ENCODE peak calls at places on chromosomes 11 and 22, in ten cellular contexts. T is left ventricle myocardium inferior, H is sigmoid colon, D is gastrocnemius medialis, L is BE2C, S is suprapubic skin, K is heart left ventricle, N is lower lobe of right lung, W is A549, J is GM12878. F is an unnamed sample. For H3K4me1, the result is how much of the 10 kb centered on the place peaks cover.

GRCh38 chr11:128898580-128899344 is 7.6 kb downstream of the KCNJ5 start:
- DNase-seq in T (no peak), H (peak), D (no peak), L (no peak), S (no peak), K (no peak), N (peak), W (no peak), J (no peak), F (no peak)

GRCh38 chr22:21753374-21754111 is 17.9 kb upstream of the YPEL1 start:
- DNase-seq in T (no peak), H (no peak), D (peak), L (no peak), S (no peak), K (no peak), N (no peak), W (no peak), J (no peak), F (no peak)

GRCh38 chr22:23383491-23384450 is 196.3 kb downstream of the IGLL1 start:
- DNase-seq in T (no peak), H (no peak), D (no peak), L (peak), S (no peak), K (no peak), N (no peak), W (no peak), J (no peak), F (no peak)

GRCh38 chr11:64089493-64089892 is 53.8 kb downstream of the FLRT1 start:
- DNase-seq in T (no peak), H (no peak), D (no peak), L (no peak), S (no peak), K (no peak), N (peak), W (no peak), J (no peak), F (peak)

GRCh38 chr11:15705886-15706285 is 591.2 kb downstream of the INSC start:
- DNase-seq in T (no peak), H (no peak), D (no peak), L (no peak), S (no peak), K (no peak), N (no peak), W (no peak), J (no peak), F (no peak)

GRCh38 chr11:77725433-77725832 is 87.8 kb upstream of the CLNS1A start:
- DNase-seq in T (no peak), H (no peak), D (no peak), L (no peak), S (no peak), K (no peak), N (no peak), W (no peak), J (peak), F (no peak)

GRCh38 chr11:118537409-118537980 is 6.5 kb downstream of the TMEM25 start:
- DNase-seq in T (no peak), H (no peak), D (no peak), L (no peak), S (no peak), K (no peak), N (no peak), W (no peak), J (no peak), F (no peak)

GRCh38 chr11:70128435-70128906 is 50.4 kb downstream of the ANO1 start:
- DNase-seq in T (no peak), H (no peak), D (no peak), L (no peak), S (no peak), K (no peak), N (no peak), W (peak), J (no peak), F (no peak)

GRCh38 chr11:28461846-28462245 is 353.7 kb downstream of the METTL15 start:
- DNase-seq in T (no peak), H (no peak), D (no peak), L (no peak), S (no peak), K (no peak), N (no peak), W (peak), J (no peak), F (no peak)

GRCh38 chr11:120659076-120659475 is 147.5 kb downstream of the GRIK4 start:
- DNase-seq in T (no peak), H (no peak), D (no peak), L (no peak), S (no peak), K (no peak), N (no peak), W (no peak), J (no peak), F (no peak)

GRCh38 chr11:82225930-82226329 is 507.7 kb downstream of the FAM181B start:
- DNase-seq in T (no peak), H (no peak), D (no peak), L (no peak), S (no peak), K (no peak), N (no peak), W (no peak), J (no peak), F (no peak)

GRCh38 chr22:50302041-50302541 is 5.4 kb downstream of the PLXNB2 start:
- DNase-seq in T (no peak), H (no peak), D (no peak), L (no peak), S (no peak), K (no peak), N (peak), W (no peak), J (no peak), F (peak)

GRCh38 chr22:50303848-50304527 is 3.5 kb downstream of the PLXNB2 start:
- DNase-seq in T (no peak), H (peak), D (no peak), L (peak), S (no peak), K (no peak), N (peak), W (peak), J (no peak), F (peak)

GRCh38 chr22:50301581-50301991 is 5.9 kb downstream of the PLXNB2 start:
- DNase-seq in T (no peak), H (no peak), D (no peak), L (peak), S (no peak), K (no peak), N (no peak), W (no peak), J (no peak), F (no peak)

GRCh38 chr22:50303515-50303847 is 4.0 kb downstream of the PLXNB2 start:
- DNase-seq in T (no peak), H (no peak), D (no peak), L (no peak), S (no peak), K (no peak), N (no peak), W (no peak), J (no peak), F (no peak)

DNA sequence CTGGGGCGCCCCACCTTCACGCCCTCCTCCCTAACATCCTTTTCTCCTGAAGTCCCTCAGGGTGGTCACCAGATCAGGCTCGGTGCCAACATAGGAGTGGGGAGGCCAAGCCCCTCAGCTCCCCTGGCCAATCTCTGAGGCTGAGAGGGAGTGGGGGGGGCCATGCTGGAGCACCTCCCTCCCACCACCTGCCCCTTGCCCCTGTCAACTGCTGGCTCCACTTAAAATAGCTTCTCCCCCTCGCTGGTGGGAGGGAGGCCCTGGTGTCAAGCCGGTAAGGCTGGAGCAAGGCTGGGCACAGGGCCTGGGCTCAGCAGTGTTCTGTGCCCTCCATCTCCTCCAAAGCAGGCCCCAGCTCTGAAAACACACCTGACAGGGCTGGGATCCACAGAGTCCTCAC is 4.9 kb downstream of the PLXNB2 start:
- DNase-seq in T (no peak), H (no peak), D (no peak), L (no peak), S (no peak), K (no peak), N (no peak), W (no peak), J (no peak), F (peak)
- H3K4me1 ChIP-seq in T (half or more), H (under half), D (under half), L (under half), S (half or more), K (half or more), N (half or more), W (half or more), J (under half), F (half or more)

GRCh38 chr11:16876840-16877239 is 137.4 kb downstream of the PLEKHA7 start:
- DNase-seq in T (no peak), H (no peak), D (no peak), L (no peak), S (no peak), K (no peak), N (no peak), W (no peak), J (no peak), F (no peak)

GRCh38 chr11:16873289-16873688 is 134.8 kb downstream of the C11orf58 start:
- DNase-seq in T (no peak), H (no peak), D (no peak), L (no peak), S (no peak), K (no peak), N (no peak), W (no peak), J (no peak), F (no peak)

GRCh38 chr11:16879690-16880089 is 134.5 kb downstream of the PLEKHA7 start:
- DNase-seq in T (no peak), H (no peak), D (no peak), L (no peak), S (no peak), K (no peak), N (no peak), W (no peak), J (no peak), F (no peak)

GRCh38 chr11:16874275-16874975 is 136.0 kb downstream of the C11orf58 start:
- DNase-seq in T (no peak), H (no peak), D (no peak), L (no peak), S (no peak), K (no peak), N (no peak), W (no peak), J (no peak), F (no peak)

GRCh38 chr11:16876053-16876752 is 137.8 kb downstream of the C11orf58 start:
- DNase-seq in T (no peak), H (no peak), D (no peak), L (no peak), S (no peak), K (no peak), N (no peak), W (no peak), J (no peak), F (no peak)
- H3K4me3 ChIP-seq in T (no peak), H (no peak), D (no peak), L (no peak), S (no peak), K (no peak), N (no peak), W (no peak), J (no peak), F (no peak)

DNA sequence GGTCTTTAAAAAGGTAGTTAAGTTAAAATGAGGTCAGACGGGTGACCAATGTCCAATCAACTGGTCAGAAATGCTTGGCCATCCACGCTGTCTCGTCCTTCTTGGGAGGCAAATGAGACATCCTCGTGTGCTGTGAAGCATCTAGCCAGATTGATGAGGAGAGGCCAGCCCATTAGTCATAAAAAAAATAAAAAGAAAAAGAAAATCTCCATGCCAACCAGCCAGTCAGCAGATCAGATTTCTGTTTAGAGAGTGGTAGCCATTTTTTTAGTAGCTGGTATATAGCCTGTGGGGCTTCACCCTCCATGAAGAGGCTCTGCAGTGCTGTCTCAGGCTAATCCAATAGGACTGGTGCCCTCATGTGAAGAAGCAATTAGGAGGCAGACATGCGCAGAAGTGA is 343.1 kb upstream of the SYN3 start:
- DNase-seq in T (no peak), H (no peak), D (no peak), L (no peak), S (no peak), K (no peak), N (no peak), W (peak), J (no peak), F (no peak)
- TF ChIP-seq CTCF in T (no peak), H (no peak), D (no peak), L (no peak), S (no peak), K (no peak), N (no peak), W (no peak), J (no peak), F (no peak)

GRCh38 chr11:101448881-101449442 is 134.8 kb downstream of the TRPC6 start:
- DNase-seq in T (no peak), H (no peak), D (no peak), L (no peak), S (no peak), K (no peak), N (no peak), W (no peak), J (no peak), F (no peak)
- H3K4me1 ChIP-seq in T (under half), H (under half), D (under half), L (under half), S (under half), K (under half), N (under half), W (under half), J (under half), F (under half)

DNA sequence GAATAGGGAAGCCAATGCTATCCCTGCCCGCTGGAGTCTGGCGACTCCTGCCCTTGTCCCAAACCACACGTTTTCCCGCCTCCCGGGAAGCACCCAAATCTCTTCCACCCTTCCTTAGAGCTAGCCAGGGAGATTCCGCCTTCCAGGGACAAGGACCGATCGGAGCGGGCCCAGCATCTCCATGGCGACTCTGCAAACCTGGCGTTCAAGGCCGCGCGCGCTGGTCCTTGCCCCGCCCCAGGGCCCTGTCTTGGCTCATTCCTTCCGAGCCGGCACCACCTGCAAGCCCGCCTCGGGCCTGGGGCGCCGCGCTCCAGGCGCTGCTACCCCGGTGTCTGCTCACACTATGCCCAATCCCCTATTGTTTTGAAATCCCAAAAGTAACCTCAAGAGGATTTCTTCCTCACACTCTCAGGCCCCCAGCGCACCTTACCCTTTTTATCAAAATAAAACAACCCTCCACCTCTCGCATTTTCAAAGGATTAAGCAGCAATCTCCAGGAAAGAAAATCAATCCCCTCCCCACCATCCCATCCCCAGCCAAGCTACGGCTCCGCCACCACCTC is 994 bp downstream of the SLC1A2 start:
- DNase-seq in T (no peak), H (no peak), D (no peak), L (no peak), S (no peak), K (no peak), N (peak), W (peak), J (no peak), F (no peak)
- H3K4me3 ChIP-seq in T (peak), H (peak), D (peak), L (no peak), S (peak), K (peak), N (peak), W (peak), J (no peak), F (peak)

GRCh38 chr11:72352859-72353551 is 81.3 kb downstream of the CLPB start:
- DNase-seq in T (no peak), H (no peak), D (no peak), L (peak), S (no peak), K (no peak), N (no peak), W (peak), J (peak), F (peak)
- TF ChIP-seq CTCF in T (peak), H (peak), D (no peak), L (peak), S (no peak), K (peak), N (no peak), W (no peak), J (peak), F (peak)

DNA sequence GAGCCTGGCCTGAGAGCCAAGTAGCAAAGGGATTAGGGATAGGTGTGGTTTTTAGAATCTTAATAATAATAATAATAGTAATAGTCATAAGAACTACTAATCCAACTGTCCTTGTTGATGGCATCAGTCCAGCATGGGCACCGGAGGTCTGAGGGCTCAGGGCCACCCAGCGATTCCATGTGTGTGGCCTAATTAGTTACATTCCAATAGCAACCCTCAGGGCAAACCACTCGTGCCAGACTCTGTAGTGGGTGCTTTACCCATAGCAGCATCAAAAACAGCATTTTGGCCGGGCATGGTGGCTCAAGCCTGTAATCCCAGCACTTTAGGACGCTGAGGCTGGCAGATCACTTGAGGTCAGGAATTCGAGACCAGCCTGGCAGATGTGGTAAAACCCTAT is 19.0 kb upstream of the MYH9 start:
- DNase-seq in T (no peak), H (no peak), D (no peak), L (no peak), S (no peak), K (no peak), N (no peak), W (no peak), J (no peak), F (no peak)
- H3K4me1 ChIP-seq in T (under half), H (under half), D (under half), L (under half), S (under half), K (under half), N (half or more), W (under half), J (under half), F (under half)

GRCh38 chr11:16791494-16791961 is 53.1 kb downstream of the C11orf58 start:
- DNase-seq in T (no peak), H (no peak), D (no peak), L (no peak), S (no peak), K (no peak), N (peak), W (peak), J (no peak), F (peak)
- H3K4me3 ChIP-seq in T (no peak), H (no peak), D (no peak), L (no peak), S (no peak), K (no peak), N (no peak), W (no peak), J (no peak), F (no peak)

GRCh38 chr11:35678471-35678870 is 15.9 kb downstream of the TRIM44 start:
- DNase-seq in T (no peak), H (no peak), D (no peak), L (no peak), S (no peak), K (no peak), N (no peak), W (no peak), J (no peak), F (no peak)

GRCh38 chr11:35681181-35681767 is 18.7 kb downstream of the TRIM44 start:
- DNase-seq in T (no peak), H (no peak), D (no peak), L (no peak), S (no peak), K (no peak), N (no peak), W (no peak), J (no peak), F (no peak)

GRCh38 chr11:35677904-35678303 is 15.3 kb downstream of the TRIM44 start:
- DNase-seq in T (no peak), H (no peak), D (no peak), L (no peak), S (no peak), K (no peak), N (no peak), W (no peak), J (no peak), F (no peak)

GRCh38 chr11:35680506-35680905 is 17.9 kb downstream of the TRIM44 start:
- DNase-seq in T (no peak), H (no peak), D (no peak), L (no peak), S (no peak), K (no peak), N (no peak), W (no peak), J (no peak), F (no peak)

DNA sequence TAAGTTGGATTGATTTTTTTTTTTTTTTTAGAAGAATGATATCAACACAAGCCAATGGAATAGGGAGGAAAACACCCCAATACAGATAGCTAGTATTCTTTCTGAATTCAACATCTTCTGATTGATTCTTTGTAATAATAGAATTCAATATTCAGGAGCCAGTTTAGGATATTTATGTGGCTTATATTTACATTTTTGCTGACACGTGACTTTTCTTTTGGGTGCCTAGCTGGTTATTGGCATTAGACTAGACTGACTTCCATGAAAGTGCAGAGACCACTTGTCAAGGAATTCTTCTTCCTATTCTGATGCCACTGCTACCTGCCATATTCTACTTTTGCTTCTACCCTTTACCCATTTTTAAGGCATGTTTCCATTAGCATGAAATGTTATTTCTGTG is 16.4 kb downstream of the TRIM44 start:
- DNase-seq in T (no peak), H (no peak), D (no peak), L (no peak), S (no peak), K (no peak), N (no peak), W (no peak), J (no peak), F (no peak)
- TF ChIP-seq CTCF in T (no peak), H (no peak), D (no peak), L (no peak), S (no peak), K (no peak), N (no peak), W (no peak), J (no peak), F (no peak)

DNA sequence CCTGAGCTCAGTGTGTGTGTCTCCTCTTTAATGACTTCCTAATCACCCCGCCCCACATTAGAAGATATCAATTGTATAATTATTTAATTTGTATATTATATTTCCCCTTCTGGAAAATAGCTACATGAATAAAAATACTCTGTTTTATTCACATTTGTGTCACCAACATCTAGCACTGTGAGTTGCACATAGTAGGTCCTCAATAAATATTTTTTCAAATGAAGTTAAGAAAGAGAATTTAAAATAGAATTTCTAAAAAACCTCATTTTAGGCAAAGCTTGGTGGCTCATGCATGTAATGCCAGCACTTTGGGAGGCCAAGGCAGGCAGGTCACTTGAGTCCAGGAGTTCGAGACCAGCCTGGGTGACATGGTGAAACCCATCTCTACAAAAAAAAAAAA is 59.7 kb downstream of the FAM83F start:
- DNase-seq in T (no peak), H (no peak), D (no peak), L (no peak), S (no peak), K (no peak), N (no peak), W (no peak), J (no peak), F (no peak)
- H3K4me1 ChIP-seq in T (half or more), H (under half), D (half or more), L (under half), S (under half), K (under half), N (under half), W (under half), J (under half), F (under half)